ENCODE peak calls at places on chromosomes 3 and 15, in eight cellular contexts. S is GM12878; Q is HS-5; R is stimulated activated CD4-positive, alpha-beta T cell treated with anti-CD3 and anti-CD28 coated beads, Interleukin-2, amount 100 ng/mL, for 48 hours; Z is SHP77; E is CD8-positive, alpha-beta T cell; M is activated naive CD8-positive, alpha-beta T cell treated with anti-CD3 and anti-CD28 coated beads, Interleukin-2, amount 10 ng/mL, durations not matched to agents 7 days and 5 days; H is NCI-H2081. B is an unnamed sample.

GRCh38 chr3:60226907-60227306 is 1024.3 kb downstream of the FHIT start:
- DNase-seq in S (no peak), Q (no peak), R (no peak), Z (no peak), E (no peak), M (no peak), H (peak), B (no peak)

GRCh38 chr3:151426337-151426648 is 34.6 kb downstream of the IGSF10 start:
- DNase-seq in S (peak), Q (no peak), R (no peak), Z (no peak), E (no peak), M (no peak), H (no peak), B (no peak)

GRCh38 chr3:104635872-104636580 is 730.7 kb upstream of the ALCAM start:
- DNase-seq in S (no peak), Q (no peak), R (no peak), Z (no peak), E (no peak), M (no peak), H (no peak), B (no peak)

GRCh38 chr3:148839805-148840204 is 12.2 kb downstream of the CPB1 start:
- DNase-seq in S (no peak), Q (no peak), R (no peak), Z (no peak), E (no peak), M (no peak), H (no peak), B (no peak)

GRCh38 chr3:187740446-187741399 is 4.5 kb downstream of the BCL6 start:
- DNase-seq in S (no peak), Q (no peak), R (peak), Z (no peak), E (peak), M (peak), H (peak), B (peak)

GRCh38 chr15:97521894-97522293 is 438.6 kb upstream of the ARRDC4 start:
- DNase-seq in S (no peak), Q (no peak), R (no peak), Z (peak), E (no peak), M (no peak), H (no peak), B (no peak)

GRCh38 chr3:23106641-23107040 is 96.5 kb upstream of the UBE2E2 start:
- DNase-seq in S (no peak), Q (no peak), R (no peak), Z (no peak), E (no peak), M (no peak), H (no peak), B (no peak)

GRCh38 chr15:82810863-82811421 is 1.5 kb downstream of the WHAMM start:
- DNase-seq in S (peak), Q (no peak), R (no peak), Z (no peak), E (peak), M (no peak), H (no peak), B (peak)

GRCh38 chr15:39804026-39804425 is 21.4 kb upstream of the FSIP1 start:
- DNase-seq in S (no peak), Q (no peak), R (no peak), Z (no peak), E (no peak), M (no peak), H (no peak), B (no peak)

GRCh38 chr15:48645558-48646330 is at the start of gene FBN1:
- DNase-seq in S (peak), Q (no peak), R (no peak), Z (no peak), E (no peak), M (peak), H (no peak), B (no peak)

GRCh38 chr3:127652246-127652995 is 20.3 kb upstream of the ABTB1 start:
- DNase-seq in S (no peak), Q (no peak), R (no peak), Z (peak), E (no peak), M (no peak), H (peak), B (peak)

GRCh38 chr15:49982586-49982985 is 136.4 kb downstream of the ATP8B4 start:
- DNase-seq in S (no peak), Q (no peak), R (no peak), Z (no peak), E (no peak), M (no peak), H (no peak), B (no peak)

GRCh38 chr3:71033681-71034220 is 549.8 kb downstream of the FOXP1 start:
- DNase-seq in S (no peak), Q (no peak), R (no peak), Z (no peak), E (no peak), M (no peak), H (no peak), B (no peak)

GRCh38 chr3:65914740-65915366 is 123.9 kb downstream of the MAGI1 start:
- DNase-seq in S (no peak), Q (no peak), R (no peak), Z (peak), E (no peak), M (no peak), H (no peak), B (peak)

GRCh38 chr15:76058714-76059319 is 968 bp upstream of the TMEM266 start:
- DNase-seq in S (peak), Q (no peak), R (peak), Z (no peak), E (no peak), M (peak), H (peak), B (no peak)

GRCh38 chr15:98779463-98780071 is 131.2 kb downstream of the IGF1R start:
- DNase-seq in S (peak), Q (peak), R (peak), Z (peak), E (peak), M (peak), H (peak), B (peak)

GRCh38 chr3:64687781-64688515 is at the start of gene ADAMTS9:
- DNase-seq in S (no peak), Q (peak), R (no peak), Z (no peak), E (no peak), M (no peak), H (no peak), B (peak)